ENCODE peak calls at places on chromosomes 4 and X, in six cellular contexts. Z, J, K, M, I and V are unnamed samples.

GRCh38 chr4:182301736-182302135 is 58.5 kb downstream of the TENM3 start:
- DNase-seq in Z (no peak), J (no peak), K (no peak), M (no peak), I (no peak), V (no peak)

GRCh38 chr4:186790630-186791029 is 67.0 kb upstream of the FAT1 start:
- DNase-seq in Z (peak), J (no peak), K (no peak), M (no peak), I (no peak), V (no peak)

GRCh38 chr4:31959972-31960371 is 1239.8 kb downstream of the PCDH7 start:
- DNase-seq in Z (no peak), J (no peak), K (no peak), M (no peak), I (no peak), V (no peak)

GRCh38 chrX:33605997-33606396 is 394.6 kb upstream of the DMD start:
- DNase-seq in Z (no peak), J (no peak), K (no peak), M (no peak), I (no peak), V (no peak)

GRCh38 chr4:137740192-137740591 is 207.9 kb upstream of the PCDH18 start:
- DNase-seq in Z (peak), J (no peak), K (no peak), M (no peak), I (no peak), V (peak)

GRCh38 chrX:38871129-38872029 is 70.1 kb downstream of the MID1IP1 start:
- DNase-seq in Z (no peak), J (no peak), K (no peak), M (no peak), I (no peak), V (no peak)

GRCh38 chr4:74659576-74660411 is 134.5 kb downstream of the BTC start:
- DNase-seq in Z (peak), J (no peak), K (peak), M (no peak), I (no peak), V (peak)

GRCh38 chrX:71111851-71112468 is 583 bp upstream of the IL2RG start:
- DNase-seq in Z (no peak), J (no peak), K (no peak), M (no peak), I (no peak), V (no peak)

GRCh38 chr4:92299152-92299551 is 4.6 kb upstream of the GRID2 start:
- DNase-seq in Z (peak), J (no peak), K (no peak), M (no peak), I (no peak), V (peak)

GRCh38 chr4:10117424-10118354 is 1.1 kb upstream of the WDR1 start:
- DNase-seq in Z (peak), J (peak), K (no peak), M (no peak), I (peak), V (peak)

GRCh38 chr4:168449740-168450442 is 30.4 kb downstream of the DDX60L start:
- DNase-seq in Z (peak), J (no peak), K (peak), M (no peak), I (peak), V (peak)

GRCh38 chrX:14729058-14729457 is 143.8 kb downstream of the FANCB start:
- DNase-seq in Z (no peak), J (no peak), K (no peak), M (no peak), I (no peak), V (peak)
- TF ChIP-seq CTCF in Z (no peak), J (no peak), K (no peak), M (no peak), I (no peak), V (no peak)

GRCh38 chr4:37977471-37978452 is 17.6 kb downstream of the PTTG2 start:
- DNase-seq in Z (peak), J (peak), K (peak), M (peak), I (peak), V (peak)

GRCh38 chr4:37976513-37976912 is 16.3 kb downstream of the PTTG2 start:
- DNase-seq in Z (peak), J (no peak), K (no peak), M (no peak), I (no peak), V (peak)

GRCh38 chr4:37976991-37977470 is 16.8 kb downstream of the PTTG2 start:
- DNase-seq in Z (peak), J (peak), K (no peak), M (peak), I (peak), V (peak)

GRCh38 chr4:37981425-37981824 is 21.2 kb downstream of the PTTG2 start:
- DNase-seq in Z (no peak), J (no peak), K (no peak), M (no peak), I (no peak), V (no peak)

GRCh38 chr4:37978509-37978908 is 18.3 kb downstream of the PTTG2 start:
- DNase-seq in Z (no peak), J (no peak), K (no peak), M (no peak), I (no peak), V (no peak)
- H3K4me3 ChIP-seq in Z (peak), J (peak), K (peak), M (peak), I (peak), V (peak)

DNA sequence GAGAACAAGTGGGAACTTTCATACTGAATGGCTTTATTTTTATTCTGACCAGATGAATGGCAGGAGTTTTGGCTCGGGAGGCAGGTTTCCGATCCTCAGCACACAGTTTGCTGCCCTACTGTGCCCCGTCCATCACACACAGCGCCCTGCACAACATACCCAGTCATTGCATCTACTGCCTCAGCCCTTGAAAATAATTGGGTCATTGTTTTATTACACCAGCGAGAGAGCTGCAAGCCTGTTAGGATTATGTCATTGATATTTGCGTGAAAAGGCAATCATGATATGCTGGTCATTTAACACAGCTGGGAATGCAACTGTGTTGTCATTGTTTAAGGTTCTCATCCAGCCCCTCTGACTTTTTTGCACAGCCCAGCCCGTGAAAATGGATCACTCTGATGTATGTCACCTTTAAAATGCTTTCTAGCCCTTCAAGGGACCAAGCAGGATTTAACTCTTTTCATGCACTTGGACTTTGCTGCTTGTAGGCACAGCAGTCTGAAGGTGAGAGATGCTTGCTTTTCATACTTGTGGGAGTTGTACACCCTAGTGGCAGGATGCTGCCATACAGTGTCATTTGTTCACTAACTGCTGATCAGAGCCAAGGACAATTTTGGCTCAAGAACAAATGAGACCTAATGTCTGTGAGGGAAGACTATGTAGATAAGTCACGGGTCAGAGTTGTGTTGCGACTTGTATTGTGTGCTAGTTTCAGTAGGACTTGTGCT is 62.3 kb downstream of the RTL9 start:
- DNase-seq in Z (no peak), J (no peak), K (no peak), M (no peak), I (no peak), V (peak)
- TF ChIP-seq CTCF in Z (peak), J (no peak), K (peak), M (no peak), I (no peak), V (peak)

GRCh38 chr4:102610476-102610875 is 109.3 kb downstream of the NFKB1 start:
- DNase-seq in Z (no peak), J (no peak), K (no peak), M (no peak), I (no peak), V (no peak)

GRCh38 chr4:102614801-102615200 is 113.6 kb downstream of the NFKB1 start:
- DNase-seq in Z (no peak), J (no peak), K (no peak), M (no peak), I (no peak), V (no peak)

GRCh38 chr4:102610007-102610406 is 108.8 kb downstream of the NFKB1 start:
- DNase-seq in Z (peak), J (no peak), K (peak), M (no peak), I (no peak), V (peak)

GRCh38 chr4:102612195-102612594 is 111.0 kb downstream of the NFKB1 start:
- DNase-seq in Z (no peak), J (no peak), K (no peak), M (no peak), I (no peak), V (no peak)

DNA sequence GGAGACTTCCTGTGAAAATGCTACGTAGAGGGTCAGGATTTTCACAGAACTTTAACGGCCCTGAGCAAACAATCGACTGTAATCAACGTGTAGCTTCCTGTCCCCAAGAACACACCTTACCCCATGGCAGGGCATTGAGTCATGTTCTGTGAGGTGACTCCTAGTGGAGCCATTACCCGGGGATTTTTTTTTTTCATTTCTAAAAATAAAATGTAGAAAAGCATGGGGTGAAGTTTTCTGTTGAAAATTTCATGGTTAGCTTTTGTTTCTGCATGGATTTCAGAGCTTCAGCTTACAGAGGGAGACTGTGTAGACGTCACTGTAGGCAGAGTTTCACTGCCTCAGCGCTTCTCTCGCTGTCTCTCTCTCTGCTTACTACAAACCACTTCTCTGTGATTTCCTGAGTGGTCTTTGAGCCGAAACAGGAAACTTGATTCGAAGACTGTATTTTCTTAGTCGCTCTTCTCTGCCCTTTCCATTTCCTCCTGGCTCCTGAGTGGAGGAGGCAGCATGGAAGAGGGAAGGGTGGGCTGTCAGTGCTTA is 111.7 kb downstream of the NFKB1 start:
- DNase-seq in Z (no peak), J (no peak), K (no peak), M (no peak), I (no peak), V (no peak)
- H3K4me3 ChIP-seq in Z (no peak), J (no peak), K (no peak), M (no peak), I (no peak), V (no peak)

DNA sequence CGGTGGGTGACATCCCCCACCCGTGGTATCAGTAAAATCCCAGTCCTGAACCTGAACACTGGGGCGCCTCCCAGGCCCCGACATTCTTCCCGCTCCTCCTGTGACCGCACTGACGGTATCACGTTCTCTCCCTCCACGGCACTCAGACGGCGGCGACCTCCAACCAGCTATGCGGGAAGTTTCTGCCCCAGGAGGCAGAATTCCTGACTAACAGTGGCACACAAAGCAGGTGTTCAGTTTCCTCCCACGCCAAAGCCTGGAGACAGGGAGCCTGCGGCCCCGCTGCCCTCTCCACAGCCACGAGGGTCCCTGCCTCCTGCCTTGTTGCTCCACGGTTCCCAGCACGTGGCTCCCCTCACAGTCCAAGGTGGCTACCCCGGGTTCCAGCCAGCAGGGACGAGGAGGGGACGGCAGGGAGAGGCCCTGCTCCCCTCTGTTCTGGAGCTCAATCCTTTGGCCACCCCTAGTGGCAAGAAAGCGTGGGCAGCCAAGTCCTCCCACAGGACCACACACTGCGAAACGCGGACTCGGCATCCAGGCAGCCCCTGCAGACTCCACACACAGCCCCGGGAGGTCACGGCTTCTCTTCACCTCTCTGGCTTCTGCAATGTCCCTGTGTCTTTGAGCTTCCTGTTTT is 15.2 kb downstream of the CTBP1 start:
- DNase-seq in Z (peak), J (peak), K (no peak), M (no peak), I (peak), V (peak)
- TF ChIP-seq CTCF in Z (peak), J (no peak), K (peak), M (peak), I (peak), V (peak)

DNA sequence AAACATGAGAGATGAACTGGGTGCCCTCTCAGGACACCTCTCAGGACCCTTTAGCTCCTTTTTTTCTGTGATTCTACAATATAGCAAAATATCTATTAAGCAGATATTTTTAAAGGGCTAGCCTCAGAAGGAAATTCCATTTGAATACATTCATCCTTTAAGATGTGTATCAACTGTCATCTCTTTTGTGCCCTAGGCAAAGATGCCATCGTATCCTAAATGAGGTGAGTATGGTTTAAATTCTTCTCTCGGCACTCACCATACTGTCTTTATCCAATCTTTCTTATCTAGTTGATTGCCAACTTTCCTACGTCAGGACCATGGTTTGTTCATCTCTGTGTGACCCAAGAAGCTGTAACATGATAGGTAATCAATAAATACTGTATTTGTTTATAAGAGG is 176.1 kb downstream of the LDB2 start:
- DNase-seq in Z (no peak), J (no peak), K (no peak), M (no peak), I (no peak), V (no peak)
- H3K4me3 ChIP-seq in Z (no peak), J (no peak), K (no peak), M (no peak), I (no peak), V (no peak)

GRCh38 chrX:138128025-138128671 is 562.2 kb downstream of the ZIC3 start:
- DNase-seq in Z (peak), J (no peak), K (peak), M (peak), I (no peak), V (peak)
- TF ChIP-seq CTCF in Z (peak), J (peak), K (peak), M (peak), I (peak), V (peak)

GRCh38 chr4:40317921-40318658 is 17.0 kb upstream of the CHRNA9 start:
- DNase-seq in Z (no peak), J (no peak), K (no peak), M (no peak), I (no peak), V (no peak)

GRCh38 chr4:40316782-40317635 is 18.1 kb upstream of the CHRNA9 start:
- DNase-seq in Z (peak), J (peak), K (peak), M (peak), I (peak), V (peak)

GRCh38 chr4:40311811-40312346 is 23.3 kb upstream of the CHRNA9 start:
- DNase-seq in Z (no peak), J (no peak), K (no peak), M (no peak), I (no peak), V (no peak)

GRCh38 chr4:40314951-40315350 is 20.2 kb upstream of the CHRNA9 start:
- DNase-seq in Z (peak), J (no peak), K (no peak), M (no peak), I (no peak), V (no peak)

DNA sequence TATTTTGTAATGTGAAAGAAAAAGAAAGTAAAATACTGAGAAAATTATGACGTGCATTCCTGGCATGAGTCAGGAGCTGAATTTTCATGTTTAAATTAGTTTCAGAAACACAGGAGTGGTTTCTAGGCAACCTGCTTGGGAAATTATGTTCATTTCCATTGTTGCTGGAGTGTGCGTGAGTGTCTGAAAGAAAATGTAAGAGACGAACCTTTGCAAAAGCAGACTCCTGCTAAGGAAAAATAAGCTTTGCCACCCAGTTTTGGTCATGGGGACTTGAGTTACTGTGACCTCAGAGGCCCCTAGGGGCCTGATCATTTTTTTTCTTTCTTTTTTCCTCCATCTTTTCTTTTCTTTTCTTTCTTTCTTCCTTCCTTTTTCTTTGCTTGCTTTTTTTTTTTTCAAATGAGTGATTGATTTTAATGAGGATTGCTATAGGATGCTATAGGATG is 18.8 kb upstream of the CHRNA9 start:
- DNase-seq in Z (peak), J (no peak), K (peak), M (no peak), I (no peak), V (peak)
- H3K4me3 ChIP-seq in Z (peak), J (peak), K (peak), M (no peak), I (no peak), V (peak)